ENCODE peak calls at places on chromosome 18, in four cellular contexts. W, Z, P and G are unnamed samples.

GRCh38 chr18:22324191-22325131 is 93.3 kb downstream of the CTAGE1 start:
- DNase-seq in W (peak; percentile 44), P (peak; percentile 83), Z (peak; percentile 84), G (no peak)

GRCh38 chr18:25326231-25327042 is 25.5 kb downstream of the ZNF521 start:
- DNase-seq in W (no peak), P (no peak), Z (no peak), G (no peak)

GRCh38 chr18:23538870-23539269 is 35.6 kb downstream of the RMC1 start:
- DNase-seq in W (peak; percentile 22), Z (no peak), P (no peak), G (no peak)

GRCh38 chr18:31042391-31043181 is at the start of gene DSC3:
- DNase-seq in P (peak; percentile 65), Z (peak; percentile 63), W (peak; percentile 17), G (peak; percentile 40)

GRCh38 chr18:78979058-78979680 is 449 bp upstream of the SALL3 start:
- DNase-seq in Z (no peak), W (no peak), P (no peak), G (no peak)

GRCh38 chr18:47345291-47345690 is 93.8 kb upstream of the SKOR2 start:
- DNase-seq in W (no peak), Z (no peak), P (no peak), G (no peak)

GRCh38 chr18:21134895-21135294 is 23.3 kb upstream of the ROCK1 start:
- DNase-seq in P (no peak), Z (no peak), W (no peak), G (peak; percentile 28)

GRCh38 chr18:40529478-40529877 is 1425.6 kb upstream of the PIK3C3 start:
- DNase-seq in P (no peak), Z (no peak), W (peak; percentile 25), G (no peak)

GRCh38 chr18:32289480-32290075 is 99.7 kb downstream of the MEP1B start:
- DNase-seq in Z (no peak), W (peak; percentile 67), P (no peak), G (peak; percentile 53)

GRCh38 chr18:72811047-72811446 is 56.7 kb downstream of the NETO1 start:
- DNase-seq in P (no peak), Z (no peak), W (no peak), G (no peak)

GRCh38 chr18:35466334-35466733 is 31.4 kb downstream of the INO80C start:
- DNase-seq in W (no peak), P (no peak), Z (no peak), G (peak; percentile 60)
- TF ChIP-seq CTCF in W (no peak), P (no peak), Z (no peak), G (no peak)

DNA sequence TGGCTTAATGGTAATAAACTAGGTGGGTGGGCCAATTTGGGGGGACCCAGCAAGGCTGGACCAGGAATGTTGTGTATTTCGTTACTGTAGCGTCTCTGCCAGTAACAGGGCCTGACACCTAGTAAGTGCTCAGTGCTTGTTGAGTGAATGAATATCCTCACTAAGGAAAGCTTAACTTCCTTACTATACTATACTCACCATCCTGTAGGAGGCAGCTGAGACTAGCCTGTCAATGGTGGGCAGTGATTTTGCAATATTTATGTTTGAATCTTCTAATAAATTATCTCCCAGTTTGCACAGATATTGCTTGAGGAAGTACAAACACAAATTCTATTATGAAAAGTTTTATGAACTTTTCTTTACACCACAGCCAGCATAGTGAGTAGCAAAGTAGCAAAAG is 370.7 kb upstream of the SYT4 start:
- DNase-seq in Z (no peak), P (no peak), W (no peak), G (no peak)
- TF ChIP-seq CTCF in Z (no peak), P (no peak), W (no peak), G (no peak)

GRCh38 chr18:13619505-13620205 is 106.7 kb downstream of the FAM210A start:
- DNase-seq in P (no peak), W (no peak), Z (no peak), G (no peak)

GRCh38 chr18:13620206-13620672 is 106.1 kb downstream of the FAM210A start:
- DNase-seq in Z (no peak), P (no peak), W (no peak), G (no peak)

GRCh38 chr18:13621886-13622619 is 104.3 kb downstream of the FAM210A start:
- DNase-seq in P (no peak), W (no peak), Z (no peak), G (no peak)

GRCh38 chr18:13621446-13621849 is 104.9 kb downstream of the FAM210A start:
- DNase-seq in Z (no peak), W (no peak), P (no peak), G (no peak)

GRCh38 chr18:13620818-13621445 is 105.4 kb downstream of the FAM210A start:
- DNase-seq in P (no peak), W (no peak), Z (no peak), G (no peak)
- TF ChIP-seq CTCF in P (no peak), W (no peak), Z (no peak), G (no peak)

GRCh38 chr18:48668466-48669179 is 129.8 kb downstream of the CTIF start:
- DNase-seq in P (no peak), Z (peak; percentile 51), W (no peak), G (no peak)
- TF ChIP-seq CTCF in P (no peak), Z (no peak), W (peak; percentile 28), G (no peak)

DNA sequence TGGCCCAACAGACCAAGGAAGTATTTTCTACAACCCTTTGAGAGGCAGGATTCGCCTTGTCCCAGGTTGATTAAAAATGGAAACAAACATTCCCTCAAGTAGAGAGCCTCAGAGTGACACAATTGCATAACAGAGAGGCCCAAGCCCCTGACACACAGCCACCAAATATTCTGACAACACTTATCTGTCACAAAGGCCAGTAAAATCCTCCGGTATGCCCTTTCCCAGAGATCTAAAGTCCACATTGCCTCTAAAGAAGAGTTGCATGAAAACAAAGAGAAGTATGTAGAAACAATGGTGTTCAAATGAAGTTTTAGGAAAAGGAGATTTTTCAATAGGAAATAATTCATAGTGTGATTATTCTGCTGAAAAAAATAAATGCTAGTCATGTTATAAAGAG is 32.1 kb downstream of the DSEL start:
- DNase-seq in P (no peak), W (no peak), Z (no peak), G (no peak)
- TF ChIP-seq CTCF in P (no peak), W (no peak), Z (no peak), G (no peak)

GRCh38 chr18:36688020-36688965 is 140.5 kb downstream of the TPGS2 start:
- DNase-seq in Z (no peak), P (no peak), W (peak; percentile 77), G (peak; percentile 71)
- TF ChIP-seq CTCF in Z (peak; percentile 73), P (peak; percentile 85), W (peak; percentile 98), G (peak; percentile 67)

GRCh38 chr18:49052891-49053644 is 102.3 kb upstream of the SMAD7 start:
- DNase-seq in W (peak; percentile 97), Z (no peak), P (no peak), G (no peak)
- TF ChIP-seq CTCF in W (no peak), Z (no peak), P (no peak), G (no peak)